ENCODE peak calls at places on chromosomes 13 and 19, in four cellular contexts. One of them, this sample, is unnamed. For H3K79me1, the result is how much of the 10 kb centered on the place peaks cover.

GRCh38 chr19:6011794-6012193 is 33.9 kb upstream of the RANBP3 start:
- DNase-seq in IMR-90: peak
- DNase-seq in H9: no peak
- DNase-seq in H1: no peak
- DNase-seq in this sample: no peak

GRCh38 chr13:103312467-103312866 is 246.2 kb upstream of the SLC10A2 start:
- DNase-seq in IMR-90: no peak
- DNase-seq in H9: no peak
- DNase-seq in H1: no peak
- DNase-seq in this sample: no peak

GRCh38 chr19:37907735-37908066 is 693 bp downstream of the SIPA1L3 start:
- DNase-seq in IMR-90: no peak
- DNase-seq in H9: no peak
- DNase-seq in H1: no peak
- DNase-seq in this sample: no peak

GRCh38 chr19:7225741-7226140 is 68.5 kb downstream of the INSR start:
- DNase-seq in IMR-90: no peak
- DNase-seq in H9: no peak
- DNase-seq in H1: no peak
- DNase-seq in this sample: no peak

GRCh38 chr19:45973564-45974338 is at the start of gene NOVA2:
- DNase-seq in IMR-90: peak
- DNase-seq in H9: peak
- DNase-seq in H1: peak
- DNase-seq in this sample: peak

GRCh38 chr13:31264146-31264545 is 64.4 kb downstream of the B3GLCT start:
- DNase-seq in IMR-90: peak
- DNase-seq in H9: no peak
- DNase-seq in H1: no peak
- DNase-seq in this sample: no peak

GRCh38 chr13:32504263-32504662 is 34.3 kb downstream of the N4BP2L2 start:
- DNase-seq in IMR-90: no peak
- DNase-seq in H9: no peak
- DNase-seq in H1: no peak
- DNase-seq in this sample: no peak

GRCh38 chr13:106756446-106756845 is 188.5 kb upstream of the ARGLU1 start:
- DNase-seq in IMR-90: no peak
- DNase-seq in H9: peak
- DNase-seq in H1: no peak
- DNase-seq in this sample: no peak

GRCh38 chr19:2462635-2463421 is 6.1 kb upstream of the LMNB2 start:
- DNase-seq in IMR-90: peak
- DNase-seq in H9: peak
- DNase-seq in H1: peak
- DNase-seq in this sample: peak

GRCh38 chr13:64925284-64925683 is 2304.9 kb downstream of the PCDH9 start:
- DNase-seq in IMR-90: peak
- DNase-seq in H9: peak
- DNase-seq in H1: peak
- DNase-seq in this sample: peak

GRCh38 chr19:47049307-47049700 is 880 bp upstream of the TMEM160 start:
- DNase-seq in IMR-90: peak
- DNase-seq in H9: no peak
- DNase-seq in H1: no peak
- DNase-seq in this sample: peak

GRCh38 chr19:8204961-8205360 is 4.2 kb upstream of the CERS4 start:
- DNase-seq in IMR-90: no peak
- DNase-seq in H9: peak
- DNase-seq in H1: no peak
- DNase-seq in this sample: no peak

GRCh38 chr13:89380101-89380500 is 1708.9 kb downstream of the SLITRK5 start:
- DNase-seq in IMR-90: no peak
- DNase-seq in H9: no peak
- DNase-seq in H1: no peak
- DNase-seq in this sample: peak

GRCh38 chr13:113976711-113977684 is 3.1 kb upstream of the C13orf46 start:
- DNase-seq in IMR-90: peak
- DNase-seq in H9: no peak
- DNase-seq in H1: no peak
- DNase-seq in this sample: peak

GRCh38 chr13:63337921-63338320 is 1922.3 kb upstream of the PCDH20 start:
- DNase-seq in IMR-90: no peak
- DNase-seq in H9: no peak
- DNase-seq in H1: no peak
- DNase-seq in this sample: no peak

GRCh38 chr19:24033962-24034342 is 53.0 kb upstream of the ZNF254 start:
- DNase-seq in IMR-90: peak
- DNase-seq in H9: no peak
- DNase-seq in H1: no peak
- DNase-seq in this sample: peak

GRCh38 chr19:47675271-47675670 is 38.0 kb upstream of the EHD2 start:
- DNase-seq in IMR-90: no peak
- DNase-seq in H9: no peak
- DNase-seq in H1: no peak
- DNase-seq in this sample: no peak

GRCh38 chr19:45253396-45254027 is 2.4 kb downstream of the MARK4 start:
- DNase-seq in IMR-90: peak
- DNase-seq in H9: no peak
- DNase-seq in H1: no peak
- DNase-seq in this sample: peak

GRCh38 chr13:36628986-36629385 is 44.8 kb upstream of the SERTM1 start:
- DNase-seq in IMR-90: no peak
- DNase-seq in H9: no peak
- DNase-seq in H1: no peak
- DNase-seq in this sample: no peak

GRCh38 chr19:12838182-12838890 is at the start of gene MAST1:
- DNase-seq in IMR-90: no peak
- DNase-seq in H9: peak
- DNase-seq in H1: peak
- DNase-seq in this sample: peak

GRCh38 chr13:98988277-98988676 is 10.4 kb upstream of the DOCK9 start:
- DNase-seq in IMR-90: no peak
- DNase-seq in H9: no peak
- DNase-seq in H1: no peak
- DNase-seq in this sample: no peak

GRCh38 chr13:25686831-25687495 is 315.2 kb downstream of the ATP8A2 start:
- DNase-seq in IMR-90: no peak
- DNase-seq in H9: no peak
- DNase-seq in H1: no peak
- DNase-seq in this sample: no peak

GRCh38 chr19:48868196-48868886 is at the start of gene PLEKHA4:
- DNase-seq in IMR-90: peak
- DNase-seq in H9: peak
- DNase-seq in H1: peak
- DNase-seq in this sample: no peak

DNA sequence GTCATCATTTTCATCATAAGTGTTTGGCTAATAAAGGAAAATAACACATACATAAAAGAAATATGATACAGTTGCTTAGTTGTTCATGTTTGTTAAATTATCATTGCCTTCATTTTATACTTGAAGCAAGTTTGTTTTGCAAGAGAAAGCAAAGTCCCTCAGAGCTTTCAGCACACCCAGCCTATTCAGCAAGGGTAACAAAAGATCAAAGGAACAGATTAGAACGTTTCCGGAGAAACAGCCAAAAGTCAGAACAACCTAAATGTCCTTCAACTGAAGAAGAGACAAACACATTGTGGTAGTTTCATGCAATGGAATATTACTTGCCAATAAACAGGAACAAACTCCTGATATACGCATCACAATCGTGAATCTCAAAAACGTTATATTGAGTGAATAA is 380.7 kb downstream of the MZT1 start:
- DNase-seq in IMR-90: no peak
- DNase-seq in H9: no peak
- DNase-seq in H1: no peak
- DNase-seq in this sample: no peak
- H4K5ac ChIP-seq in IMR-90: no peak
- H4K5ac ChIP-seq in H9: no peak
- H4K5ac ChIP-seq in H1: no peak
- H4K5ac ChIP-seq in this sample: no peak

DNA sequence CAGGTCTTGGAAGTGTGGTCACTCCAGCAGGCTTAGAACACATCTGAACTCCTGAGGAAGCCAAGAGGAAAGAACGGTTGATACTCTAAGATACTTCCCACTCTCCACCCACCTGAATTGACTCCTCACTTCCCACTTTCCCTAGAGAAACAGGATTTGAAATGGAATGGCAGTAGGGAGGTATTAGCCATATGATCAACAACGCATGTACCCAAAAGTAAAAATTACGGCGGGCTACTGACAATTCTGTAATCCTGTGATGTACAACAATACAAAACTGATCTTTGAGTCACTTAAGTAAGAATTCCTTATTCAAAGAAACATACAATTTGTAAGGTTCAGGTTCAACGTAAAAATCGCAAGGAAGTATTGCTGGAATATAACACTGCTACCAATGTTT is 3.2 kb downstream of the SPRY2 start:
- DNase-seq in IMR-90: no peak
- DNase-seq in H9: no peak
- DNase-seq in H1: no peak
- DNase-seq in this sample: no peak
- H3K18ac ChIP-seq in IMR-90: peak
- H3K18ac ChIP-seq in H9: no peak
- H3K18ac ChIP-seq in H1: no peak
- H3K18ac ChIP-seq in this sample: no peak

DNA sequence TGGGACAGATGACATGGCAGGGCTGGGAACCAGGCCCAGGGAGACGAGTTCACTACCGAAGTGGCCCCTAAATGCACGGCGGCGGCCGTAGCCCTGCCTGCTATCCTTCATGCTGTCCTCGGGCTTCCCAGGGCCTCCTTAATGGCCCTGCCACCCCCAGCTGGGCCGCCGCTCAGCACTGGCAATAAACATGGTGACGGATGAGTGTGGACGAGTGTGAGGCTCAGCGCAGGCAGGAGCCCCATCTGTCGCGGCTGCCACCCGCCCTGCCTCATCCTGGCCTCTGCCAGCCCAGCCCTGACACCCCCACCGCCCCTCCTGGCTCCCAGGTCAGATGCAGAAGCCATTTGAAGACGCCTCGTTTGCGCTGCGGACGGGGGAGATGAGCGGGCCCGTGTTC is 13.6 kb downstream of the PIN1 start:
- DNase-seq in IMR-90: no peak
- DNase-seq in H9: no peak
- DNase-seq in H1: no peak
- DNase-seq in this sample: no peak
- H3K79me1 ChIP-seq in IMR-90: under half
- H3K79me1 ChIP-seq in H9: under half
- H3K79me1 ChIP-seq in H1: under half
- H3K79me1 ChIP-seq in this sample: under half

GRCh38 chr13:30165791-30166190 is 141.6 kb downstream of the KATNAL1 start:
- DNase-seq in IMR-90: no peak
- DNase-seq in H9: no peak
- DNase-seq in H1: no peak
- DNase-seq in this sample: no peak
- H4K5ac ChIP-seq in IMR-90: no peak
- H4K5ac ChIP-seq in H9: no peak
- H4K5ac ChIP-seq in H1: no peak
- H4K5ac ChIP-seq in this sample: no peak

DNA sequence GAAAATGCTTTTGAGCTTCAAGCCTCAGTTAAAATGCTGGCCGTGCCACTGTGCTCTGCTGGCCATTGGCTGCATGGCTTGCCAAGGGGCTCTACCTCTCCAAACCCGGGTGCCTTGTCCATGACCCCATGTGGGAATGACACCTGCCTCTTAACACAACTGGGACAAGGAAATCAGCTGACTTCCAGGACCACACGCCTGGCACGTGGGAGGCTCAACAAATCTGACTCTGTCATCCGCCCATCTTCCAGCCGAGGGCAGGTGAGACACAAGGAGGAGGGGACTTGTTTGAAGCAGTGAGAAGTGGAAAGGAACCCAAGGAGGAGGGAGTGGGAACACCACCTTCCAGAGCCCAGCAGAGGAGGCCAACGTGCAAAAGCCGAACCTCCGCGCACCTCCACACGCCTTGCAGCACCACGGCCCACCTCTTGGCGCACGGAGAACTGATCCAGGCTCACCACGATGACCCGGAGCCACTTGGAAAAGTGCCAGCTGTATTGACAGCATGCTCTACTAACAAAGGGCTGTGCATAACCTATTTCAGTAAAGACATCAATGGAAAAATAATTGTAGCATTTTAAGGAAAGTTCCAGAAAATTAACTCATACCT is 38.3 kb downstream of the COL4A1 start:
- DNase-seq in IMR-90: no peak
- DNase-seq in H9: no peak
- DNase-seq in H1: peak
- DNase-seq in this sample: no peak
- H3K18ac ChIP-seq in IMR-90: no peak
- H3K18ac ChIP-seq in H9: no peak
- H3K18ac ChIP-seq in H1: no peak
- H3K18ac ChIP-seq in this sample: no peak

GRCh38 chr19:16849168-16849567 is 20.0 kb downstream of the SIN3B start:
- DNase-seq in IMR-90: peak
- DNase-seq in H9: no peak
- DNase-seq in H1: no peak
- DNase-seq in this sample: no peak
- H3K79me1 ChIP-seq in IMR-90: under half
- H3K79me1 ChIP-seq in H9: under half
- H3K79me1 ChIP-seq in H1: under half
- H3K79me1 ChIP-seq in this sample: under half

GRCh38 chr19:34381399-34382251 is 16.6 kb downstream of the GPI start:
- DNase-seq in IMR-90: no peak
- DNase-seq in H9: no peak
- DNase-seq in H1: no peak
- DNase-seq in this sample: no peak
- H4K5ac ChIP-seq in IMR-90: no peak
- H4K5ac ChIP-seq in H9: no peak
- H4K5ac ChIP-seq in H1: no peak
- H4K5ac ChIP-seq in this sample: no peak

DNA sequence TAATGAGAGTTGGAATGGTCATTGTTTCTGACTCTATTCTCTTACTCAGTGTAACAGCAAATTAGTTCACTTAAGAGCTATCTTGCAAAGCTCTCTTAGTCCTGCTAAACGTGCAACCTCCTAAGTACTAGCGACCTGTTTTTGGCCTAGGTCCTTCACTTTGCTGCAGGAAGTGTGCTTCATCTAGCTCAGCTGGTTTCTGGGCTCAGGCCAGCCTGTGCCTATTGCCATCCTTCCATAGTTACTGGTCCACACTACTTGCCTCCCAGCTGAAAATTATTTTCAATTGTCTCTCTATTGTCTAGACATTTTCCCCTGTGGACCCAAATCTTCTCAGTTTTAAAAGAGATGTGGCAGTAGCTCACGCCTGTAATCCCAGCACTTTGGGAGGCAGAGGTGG is 561.3 kb downstream of the FGF9 start:
- DNase-seq in IMR-90: no peak
- DNase-seq in H9: no peak
- DNase-seq in H1: no peak
- DNase-seq in this sample: no peak
- H3K18ac ChIP-seq in IMR-90: no peak
- H3K18ac ChIP-seq in H9: no peak
- H3K18ac ChIP-seq in H1: no peak
- H3K18ac ChIP-seq in this sample: no peak